ENCODE peak calls at places on chromosomes 5 and 9, in seven cellular contexts. K is prostate gland, E is breast epithelium, M is ovary, H is Peyer's patch, I is GM12878, T is IMR-90. P is an unnamed sample.
A peak's percentile ranks its signal among the peaks of the same experiment; 100 is the strongest.

GRCh38 chr5:14258840-14259239 is 115.7 kb downstream of the TRIO start:
- DNase-seq in K (no peak), E (no peak), M (peak; percentile 54), H (no peak), I (no peak), T (no peak), P (no peak)

GRCh38 chr5:98880598-98880997 is 48.2 kb downstream of the CHD1 start:
- DNase-seq in K (no peak), E (no peak), M (no peak), H (no peak), I (no peak), T (no peak), P (no peak)

GRCh38 chr9:20623021-20623747 is 885 bp upstream of the MLLT3 start:
- DNase-seq in K (peak; percentile 21), E (no peak), M (peak; percentile 57), H (peak; percentile 59), I (no peak), T (peak; percentile 0), P (peak; percentile 51)

GRCh38 chr5:166236327-166236726 is 2055.1 kb upstream of the WWC1 start:
- DNase-seq in K (no peak), E (no peak), M (no peak), H (no peak), I (no peak), T (no peak), P (no peak)

GRCh38 chr5:169149317-169149716 is 151.6 kb downstream of the SLIT3 start:
- DNase-seq in K (no peak), E (no peak), M (no peak), H (no peak), I (no peak), T (no peak), P (no peak)

GRCh38 chr9:113857875-113858274 is 18.2 kb upstream of the ZNF618 start:
- DNase-seq in K (no peak), E (no peak), M (no peak), H (no peak), I (no peak), T (peak; percentile 18), P (no peak)

GRCh38 chr9:81819859-81820546 is 108.2 kb upstream of the SPATA31D4 start:
- DNase-seq in K (no peak), E (no peak), M (peak; percentile 49), H (no peak), I (no peak), T (peak; percentile 35), P (no peak)

GRCh38 chr5:135651156-135651555 is 72.4 kb upstream of the CXCL14 start:
- DNase-seq in K (no peak), E (no peak), M (no peak), H (no peak), I (no peak), T (peak; percentile 1), P (no peak)

GRCh38 chr9:108684288-108685025 is 171.3 kb downstream of the ACTL7B start:
- DNase-seq in K (no peak), E (no peak), M (no peak), H (no peak), I (no peak), T (no peak), P (no peak)

GRCh38 chr9:6008169-6008979 is 7.0 kb downstream of the RANBP6 start:
- DNase-seq in K (peak; percentile 96), E (peak; percentile 97), M (peak; percentile 93), H (peak; percentile 92), I (peak; percentile 88), T (peak; percentile 99), P (peak; percentile 97)

GRCh38 chr5:168793844-168794837 is 215.0 kb upstream of the PANK3 start:
- DNase-seq in K (no peak), E (no peak), M (no peak), H (no peak), I (no peak), T (peak; percentile 23), P (no peak)

GRCh38 chr5:150479416-150479815 is 28.5 kb upstream of the NDST1 start:
- DNase-seq in K (no peak), E (no peak), M (no peak), H (no peak), I (no peak), T (no peak), P (no peak)

GRCh38 chr5:123997354-123998215 is 485.6 kb downstream of the CSNK1G3 start:
- DNase-seq in K (no peak), E (no peak), M (no peak), H (no peak), I (no peak), T (peak; percentile 40), P (no peak)

GRCh38 chr5:119356384-119357188 is 767 bp downstream of the TNFAIP8 start:
- DNase-seq in K (no peak), E (no peak), M (no peak), H (no peak), I (no peak), T (no peak), P (no peak)

GRCh38 chr9:19232117-19232829 is 1.8 kb downstream of the DENND4C start:
- DNase-seq in K (no peak), E (no peak), M (no peak), H (no peak), I (no peak), T (peak; percentile 2), P (no peak)

GRCh38 chr5:106649031-106649430 is 1021.7 kb downstream of the EFNA5 start:
- DNase-seq in K (no peak), E (no peak), M (no peak), H (no peak), I (no peak), T (no peak), P (no peak)

GRCh38 chr9:17019398-17019797 is 115.4 kb upstream of the CNTLN start:
- DNase-seq in K (no peak), E (no peak), M (no peak), H (no peak), I (no peak), T (no peak), P (no peak)

GRCh38 chr5:96080557-96080956 is 118.9 kb upstream of the ELL2 start:
- DNase-seq in K (no peak), E (no peak), M (no peak), H (no peak), I (no peak), T (peak; percentile 77), P (no peak)

GRCh38 chr5:59218424-59219045 is 635.7 kb downstream of the RAB3C start:
- DNase-seq in K (no peak), E (no peak), M (no peak), H (no peak), I (no peak), T (peak; percentile 3), P (no peak)

GRCh38 chr9:96874947-96875459 is 20.7 kb upstream of the ZNF782 start:
- DNase-seq in K (peak; percentile 59), E (peak; percentile 71), M (no peak), H (peak; percentile 36), I (peak; percentile 40), T (peak; percentile 59), P (peak; percentile 44)

GRCh38 chr5:157731272-157732129 is at the start of gene THG1L:
- DNase-seq in K (peak; percentile 98), E (peak; percentile 98), M (peak; percentile 99), H (peak; percentile 99), I (peak; percentile 94), T (peak; percentile 97), P (peak; percentile 98)
- TF ChIP-seq POLR2A in K (peak; percentile 50), E (no peak), M (peak; percentile 71), H (peak; percentile 62), I (peak; percentile 97), T (peak; percentile 85), P (peak; percentile 50)

DNA sequence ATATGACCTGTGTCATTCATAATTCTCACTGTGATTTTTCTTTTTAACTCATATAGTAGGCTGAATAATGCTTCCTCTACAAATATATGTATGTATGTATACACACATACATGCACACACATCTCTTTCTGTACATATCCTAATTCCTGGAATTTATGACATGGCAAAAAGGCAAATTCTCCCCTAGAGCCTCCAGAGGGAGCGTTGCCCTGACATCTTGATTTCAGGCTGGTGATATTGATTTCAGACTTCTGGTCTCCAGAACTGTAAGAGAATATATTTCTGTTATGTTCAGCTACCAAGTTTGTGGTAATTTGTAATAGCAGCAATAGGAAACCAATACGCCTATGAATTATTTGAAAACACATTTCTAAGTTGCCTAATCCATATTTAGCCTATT is 166.6 kb upstream of the GAS1 start:
- DNase-seq in K (no peak), E (no peak), M (no peak), H (no peak), I (no peak), T (no peak), P (no peak)
- TF ChIP-seq CTCF in K (no peak), E (no peak), M (no peak), H (no peak), I (no peak), T (no peak), P (no peak)

DNA sequence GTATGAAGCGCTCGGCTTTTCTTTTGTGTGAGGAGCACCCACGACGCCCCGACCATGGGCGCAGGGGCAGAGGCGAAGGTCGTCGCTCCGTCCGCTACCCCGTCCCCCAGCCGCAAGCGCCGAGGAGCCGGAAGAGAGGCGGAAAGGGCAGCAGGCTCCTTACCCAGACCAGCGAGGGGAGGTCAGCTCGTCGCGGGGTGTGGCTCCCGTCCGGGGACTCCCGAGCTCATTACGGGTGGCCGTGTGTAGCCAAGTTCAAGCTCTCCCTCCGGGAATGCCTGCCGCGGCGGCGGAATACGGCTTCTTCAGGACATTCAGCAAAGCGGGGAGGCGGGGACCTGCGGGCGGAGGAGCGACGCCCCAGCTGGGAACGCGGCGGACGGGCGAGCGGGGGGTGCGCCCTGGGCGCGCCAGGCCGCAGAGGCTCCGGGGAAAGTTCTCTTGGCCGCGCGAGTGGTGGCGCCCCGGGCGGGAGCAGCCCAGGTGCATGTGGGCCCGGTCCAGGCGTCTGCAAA is 576 bp upstream of the EPB41L4A start:
- DNase-seq in K (peak; percentile 62), E (peak; percentile 51), M (peak; percentile 66), H (no peak), I (no peak), T (no peak), P (peak; percentile 74)
- TF ChIP-seq POLR2A in K (peak; percentile 35), E (no peak), M (no peak), H (no peak), I (no peak), T (no peak), P (no peak)

DNA sequence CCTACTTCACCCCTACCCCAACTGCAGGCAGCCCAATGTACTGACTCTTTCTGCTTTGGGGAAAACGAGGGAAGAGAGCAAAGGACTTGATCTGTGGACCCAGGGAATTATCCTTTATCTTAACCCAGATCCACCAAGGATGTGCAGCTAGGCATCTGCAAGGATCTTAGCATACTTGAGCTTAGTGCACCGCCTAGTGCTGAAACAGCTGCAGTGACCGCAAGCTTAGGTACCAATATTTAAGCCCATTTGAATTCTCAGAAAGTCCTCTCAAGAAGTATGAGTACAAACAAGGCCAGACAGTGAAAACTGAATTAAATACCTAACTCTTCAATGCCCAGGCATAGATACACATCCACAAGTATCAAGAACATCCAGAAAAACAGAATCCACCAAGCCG is 576.7 kb upstream of the ADAMTS16 start:
- DNase-seq in K (no peak), E (no peak), M (no peak), H (no peak), I (no peak), T (no peak), P (no peak)
- TF ChIP-seq CTCF in K (no peak), E (no peak), M (no peak), H (no peak), I (no peak), T (no peak), P (no peak)